ENCODE peak calls at places on chromosomes 4 and X, in four cellular contexts. One of them, this sample, is unnamed.

GRCh38 chr4:101114936-101115372 is 232.4 kb downstream of the PPP3CA start:
- DNase-seq in D341Med: no peak
- DNase-seq in NCI-H1417: no peak
- DNase-seq in GF-D8: no peak
- DNase-seq in this sample: no peak

GRCh38 chr4:138834029-138834428 is 181.6 kb upstream of the NOCT start:
- DNase-seq in D341Med: no peak
- DNase-seq in NCI-H1417: peak
- DNase-seq in GF-D8: no peak
- DNase-seq in this sample: no peak

GRCh38 chrX:134480061-134480460 is 20.1 kb downstream of the HPRT1 start:
- DNase-seq in GF-D8: no peak
- DNase-seq in NCI-H1417: no peak
- DNase-seq in D341Med: no peak
- DNase-seq in this sample: no peak

GRCh38 chr4:173837517-173837916 is 307.5 kb upstream of the HAND2 start:
- DNase-seq in NCI-H1417: no peak
- DNase-seq in GF-D8: no peak
- DNase-seq in D341Med: no peak
- DNase-seq in this sample: no peak

GRCh38 chrX:25941559-25942250 is 196.4 kb upstream of the MAGEB18 start:
- DNase-seq in NCI-H1417: peak
- DNase-seq in GF-D8: no peak
- DNase-seq in D341Med: no peak
- DNase-seq in this sample: no peak

GRCh38 chrX:23515028-23515427 is 152.3 kb upstream of the PRDX4 start:
- DNase-seq in D341Med: no peak
- DNase-seq in GF-D8: no peak
- DNase-seq in NCI-H1417: peak
- DNase-seq in this sample: no peak

GRCh38 chr4:108834787-108835384 is 72.0 kb upstream of the ETNPPL start:
- DNase-seq in D341Med: peak
- DNase-seq in NCI-H1417: peak
- DNase-seq in GF-D8: no peak
- DNase-seq in this sample: no peak

GRCh38 chrX:139200793-139201192 is 329.7 kb upstream of the F9 start:
- DNase-seq in NCI-H1417: no peak
- DNase-seq in GF-D8: peak
- DNase-seq in D341Med: no peak
- DNase-seq in this sample: no peak

GRCh38 chr4:23476514-23477090 is 413.2 kb downstream of the PPARGC1A start:
- DNase-seq in NCI-H1417: no peak
- DNase-seq in D341Med: no peak
- DNase-seq in GF-D8: no peak
- DNase-seq in this sample: no peak

GRCh38 chr4:10841697-10842096 is 157.1 kb upstream of the CLNK start:
- DNase-seq in NCI-H1417: no peak
- DNase-seq in D341Med: no peak
- DNase-seq in GF-D8: no peak
- DNase-seq in this sample: no peak

GRCh38 chr4:2787230-2788100 is 5.4 kb upstream of the SH3BP2 start:
- DNase-seq in D341Med: no peak
- DNase-seq in GF-D8: peak
- DNase-seq in NCI-H1417: peak
- DNase-seq in this sample: no peak

GRCh38 chr4:170497729-170498128 is 408.0 kb upstream of the AADAT start:
- DNase-seq in GF-D8: no peak
- DNase-seq in NCI-H1417: no peak
- DNase-seq in D341Med: no peak
- DNase-seq in this sample: no peak

GRCh38 chr4:106588906-106589305 is 220.3 kb upstream of the GIMD1 start:
- DNase-seq in D341Med: no peak
- DNase-seq in NCI-H1417: no peak
- DNase-seq in GF-D8: no peak
- DNase-seq in this sample: no peak

GRCh38 chr4:81827568-81828202 is 356.0 kb upstream of the RASGEF1B start:
- DNase-seq in D341Med: no peak
- DNase-seq in NCI-H1417: no peak
- DNase-seq in GF-D8: no peak
- DNase-seq in this sample: no peak

GRCh38 chr4:24794916-24795665 is at the start of gene SOD3:
- DNase-seq in D341Med: no peak
- DNase-seq in NCI-H1417: no peak
- DNase-seq in GF-D8: no peak
- DNase-seq in this sample: peak